ENCODE peak calls at places on chromosomes 11 and 22, in nine cellular contexts. H is body of pancreas; F is hepatocyte; V is CD4-positive, alpha-beta memory T cell; N is SK-N-SH; B is aorta; D is A549; G is colonic mucosa; L is HCT116. R is an unnamed sample.

GRCh38 chr11:87036756-87037449 is 831 bp upstream of the TMEM135 start:
- DNase-seq in V (no peak), B (no peak), D (no peak), H (no peak), G (peak; percentile 51), N (no peak), L (no peak), F (no peak), R (no peak)

GRCh38 chr22:50306753-50307749 is at the start of gene PLXNB2:
- DNase-seq in B (peak; percentile 90), F (peak; percentile 92), G (peak; percentile 83), N (peak; percentile 96), D (peak; percentile 40), L (peak; percentile 56), H (peak; percentile 87), V (peak; percentile 20), R (no peak)

GRCh38 chr22:49979587-49980264 is 19.2 kb downstream of the PIM3 start:
- DNase-seq in L (no peak), N (peak; percentile 64), V (no peak), H (peak; percentile 43), F (peak; percentile 29), B (peak; percentile 51), D (peak; percentile 33), G (peak; percentile 57), R (no peak)

GRCh38 chr22:25644122-25644521 is 79.6 kb downstream of the GRK3 start:
- DNase-seq in H (no peak), F (no peak), D (no peak), L (no peak), G (no peak), N (no peak), B (no peak), V (no peak), R (no peak)

GRCh38 chr11:73323464-73323863 is 15.4 kb downstream of the ARHGEF17 start:
- DNase-seq in V (no peak), D (no peak), H (peak; percentile 57), N (peak; percentile 54), F (peak; percentile 75), L (no peak), B (peak; percentile 96), G (peak; percentile 59), R (no peak)

GRCh38 chr22:43433904-43434600 is 22.2 kb downstream of the MPPED1 start:
- DNase-seq in F (no peak), V (no peak), B (no peak), L (no peak), H (no peak), N (no peak), D (no peak), G (no peak), R (no peak)

GRCh38 chr11:72685560-72686480 is 11.6 kb upstream of the PDE2A start:
- DNase-seq in B (no peak), D (no peak), N (peak; percentile 66), H (peak; percentile 29), F (peak; percentile 47), L (no peak), V (no peak), G (peak; percentile 55), R (no peak)

GRCh38 chr22:39717099-39717498 is 146.5 kb downstream of the CACNA1I start:
- DNase-seq in L (no peak), F (no peak), B (no peak), H (no peak), G (no peak), N (no peak), V (no peak), D (no peak), R (no peak)

GRCh38 chr11:46229250-46229649 is 48.2 kb upstream of the CREB3L1 start:
- DNase-seq in D (no peak), V (no peak), G (no peak), H (no peak), B (no peak), L (no peak), N (no peak), F (no peak), R (no peak)

GRCh38 chr11:107927559-107927958 is 689 bp upstream of the RAB39A start:
- DNase-seq in G (no peak), H (no peak), N (no peak), B (no peak), V (no peak), F (no peak), D (no peak), L (no peak), R (no peak)

GRCh38 chr11:33040127-33040861 is 922 bp downstream of the TCP11L1 start:
- DNase-seq in L (no peak), B (no peak), G (no peak), D (peak; percentile 60), V (peak; percentile 50), F (peak; percentile 44), H (no peak), N (peak; percentile 43), R (no peak)

GRCh38 chr11:129323896-129324522 is 51.6 kb upstream of the BARX2 start:
- DNase-seq in B (peak; percentile 61), G (peak; percentile 56), F (peak; percentile 58), L (no peak), N (no peak), H (peak; percentile 72), D (peak; percentile 14), V (no peak), R (no peak)

GRCh38 chr11:108680267-108680666 is 15.4 kb downstream of the DDX10 start:
- DNase-seq in D (no peak), L (no peak), B (no peak), H (no peak), N (no peak), G (no peak), V (no peak), F (no peak), R (no peak)

GRCh38 chr11:18171377-18172000 is 1.1 kb upstream of the MRGPRX4 start:
- DNase-seq in B (peak; percentile 41), F (peak; percentile 52), V (peak; percentile 1), N (peak; percentile 55), G (no peak), H (no peak), L (peak; percentile 23), D (peak; percentile 37), R (no peak)

GRCh38 chr11:15557831-15558230 is 443.1 kb downstream of the INSC start:
- DNase-seq in V (no peak), H (no peak), B (no peak), G (no peak), D (no peak), N (no peak), L (no peak), F (no peak), R (no peak)
- H3K27ac ChIP-seq in V (no peak overlapping the region), H (no peak overlapping the region), B (no peak overlapping the region), G (no peak overlapping the region), D (no peak overlapping the region), N (no peak overlapping the region), L (no peak overlapping the region), F (no peak overlapping the region), R (no peak overlapping the region)

DNA sequence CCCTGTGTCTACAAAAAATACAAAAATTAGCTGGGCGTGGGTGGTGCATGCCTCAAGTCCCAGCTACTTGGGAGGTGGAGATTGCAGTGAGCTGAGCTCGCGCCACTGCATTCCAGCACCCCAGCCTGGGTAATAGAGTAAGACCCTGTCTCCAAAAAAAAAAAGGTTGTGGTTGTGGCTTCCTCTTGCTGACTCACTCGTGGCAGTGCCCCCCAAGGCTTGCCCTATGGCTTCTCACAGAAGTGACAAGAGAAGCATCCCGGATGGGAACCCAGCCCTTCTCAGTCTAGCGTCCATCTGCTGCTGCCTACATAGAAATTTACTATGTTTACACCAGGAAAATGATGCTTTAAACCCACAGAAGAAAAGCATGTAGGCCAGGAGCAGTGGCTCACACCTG is 68.5 kb upstream of the PITPNB start:
- DNase-seq in H (no peak), B (no peak), L (no peak), N (no peak), F (no peak), V (no peak), G (no peak), D (no peak), R (no peak)
- H3K27ac ChIP-seq in H (no peak overlapping the region), B (no peak overlapping the region), L (no peak overlapping the region), N (peak overlapping the region; percentile 54), F (no peak overlapping the region), V (no peak overlapping the region), G (no peak overlapping the region), D (no peak overlapping the region), R (no peak overlapping the region)

GRCh38 chr11:113286001-113286400 is 28.4 kb upstream of the TTC12 start:
- DNase-seq in V (no peak), F (no peak), D (no peak), B (no peak), L (no peak), G (no peak), H (no peak), N (no peak), R (no peak)

GRCh38 chr11:113286509-113287497 is 27.6 kb upstream of the TTC12 start:
- DNase-seq in L (no peak), G (no peak), N (no peak), D (no peak), V (no peak), F (no peak), B (no peak), H (no peak), R (no peak)

GRCh38 chr11:113289341-113290187 is 24.8 kb upstream of the TTC12 start:
- DNase-seq in F (peak; percentile 81), L (peak; percentile 21), D (peak; percentile 61), B (peak; percentile 71), H (peak; percentile 57), G (peak; percentile 43), N (peak; percentile 83), V (peak; percentile 65), R (no peak)

GRCh38 chr11:113283881-113284280 is 30.5 kb upstream of the TTC12 start:
- DNase-seq in L (no peak), D (no peak), N (no peak), B (no peak), G (no peak), V (no peak), H (no peak), F (no peak), R (no peak)

DNA sequence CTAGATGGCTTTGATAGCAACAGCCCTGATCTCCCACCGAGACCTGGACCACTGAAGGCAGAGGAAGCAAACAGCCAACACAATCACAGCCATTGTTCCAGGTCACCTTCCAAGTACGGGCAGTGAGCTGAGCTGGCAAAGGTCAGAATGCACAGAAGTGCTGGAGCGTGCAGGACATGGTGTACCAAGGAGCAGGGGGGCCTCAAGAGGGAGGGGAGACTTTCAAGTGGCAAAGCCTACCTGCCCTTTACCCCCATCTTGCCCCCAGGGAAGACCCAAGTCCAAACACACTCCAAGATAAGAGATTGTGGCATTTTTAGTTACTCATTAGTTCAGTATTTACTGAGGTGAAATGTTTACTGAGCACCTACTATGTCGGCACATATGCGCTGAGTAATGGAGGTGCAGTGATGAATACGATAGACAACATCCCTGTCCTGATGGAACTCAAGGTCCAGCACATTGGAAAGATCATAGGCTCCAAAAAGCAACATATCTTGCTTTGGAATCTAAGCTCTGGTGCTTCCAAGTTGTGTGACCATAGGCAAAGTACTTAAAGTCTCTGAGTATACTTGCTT is 26.0 kb upstream of the TTC12 start:
- DNase-seq in N (no peak), L (no peak), F (peak; percentile 38), H (no peak), B (no peak), G (no peak), D (no peak), V (no peak), R (no peak)
- H3K27ac ChIP-seq in N (no peak overlapping the region), L (no peak overlapping the region), F (peak overlapping the region; percentile 71), H (no peak overlapping the region), B (no peak overlapping the region), G (no peak overlapping the region), D (no peak overlapping the region), V (no peak overlapping the region), R (no peak overlapping the region)

GRCh38 chr11:58330861-58331260 is 28.0 kb downstream of the OR5B17 start:
- DNase-seq in H (no peak), L (no peak), G (no peak), D (no peak), F (no peak), N (no peak), B (no peak), V (no peak), R (no peak)

GRCh38 chr11:58334708-58335107 is 24.2 kb downstream of the OR5B17 start:
- DNase-seq in N (no peak), D (no peak), H (no peak), L (peak; percentile 31), B (no peak), F (no peak), G (no peak), V (no peak), R (no peak)
- H3K27ac ChIP-seq in N (peak overlapping the region; percentile 85), D (no peak overlapping the region), H (no peak overlapping the region), L (no peak overlapping the region), B (no peak overlapping the region), F (no peak overlapping the region), G (no peak overlapping the region), V (no peak overlapping the region), R (no peak overlapping the region)

R was measured in SK-N-MC.